ENCODE peak calls at places on chromosomes 2 and 18, in nine cellular contexts. Q, U, C, X, A, B, L, D and P are unnamed samples.

GRCh38 chr2:9311488-9311887 is 104.9 kb downstream of the ASAP2 start:
- DNase-seq in D (peak), A (no peak), B (no peak), C (no peak), X (no peak), U (peak), L (no peak), Q (peak), P (peak)

GRCh38 chr2:100008960-100009359 is 133.4 kb downstream of the AFF3 start:
- DNase-seq in C (no peak), X (no peak), L (no peak), Q (peak), D (no peak), B (no peak), A (no peak), U (no peak), P (no peak)

GRCh38 chr2:70918016-70918415 is 17.7 kb upstream of the ATP6V1B1 start:
- DNase-seq in D (peak), C (no peak), Q (no peak), X (no peak), U (no peak), B (peak), L (no peak), A (no peak), P (peak)

GRCh38 chr2:57869763-57870344 is 176.8 kb upstream of the VRK2 start:
- DNase-seq in X (no peak), A (no peak), L (no peak), Q (no peak), D (no peak), C (no peak), B (peak), U (no peak), P (no peak)

GRCh38 chr18:49277395-49278036 is 182.9 kb downstream of the DYM start:
- DNase-seq in L (no peak), A (no peak), D (no peak), X (no peak), U (no peak), C (peak), Q (peak), B (no peak), P (no peak)

GRCh38 chr2:149686677-149687427 is 99.3 kb upstream of the MMADHC start:
- DNase-seq in Q (no peak), B (no peak), A (no peak), L (no peak), D (no peak), X (no peak), U (no peak), C (no peak), P (no peak)

GRCh38 chr18:3148930-3149535 is 70.7 kb downstream of the MYOM1 start:
- DNase-seq in B (no peak), U (no peak), C (peak), A (no peak), D (no peak), Q (peak), L (no peak), X (no peak), P (no peak)

GRCh38 chr18:48662021-48662661 is 123.3 kb downstream of the CTIF start:
- DNase-seq in X (no peak), C (no peak), B (peak), U (peak), A (no peak), D (no peak), Q (peak), L (no peak), P (no peak)

GRCh38 chr2:189848276-189848675 is 64.0 kb downstream of the PMS1 start:
- DNase-seq in B (no peak), L (no peak), D (no peak), C (no peak), Q (no peak), A (no peak), U (no peak), X (no peak), P (no peak)

GRCh38 chr18:22302152-22302551 is 115.6 kb downstream of the CTAGE1 start:
- DNase-seq in C (no peak), X (no peak), Q (no peak), L (no peak), A (no peak), U (no peak), B (no peak), D (no peak), P (no peak)

GRCh38 chr2:151827564-151828142 is 568 bp downstream of the ARL5A start:
- DNase-seq in Q (peak), C (peak), D (no peak), U (peak), L (peak), X (no peak), A (no peak), B (no peak), P (peak)

GRCh38 chr18:55334875-55335274 is 253.1 kb downstream of the TCF4 start:
- DNase-seq in L (no peak), B (peak), Q (no peak), A (no peak), D (no peak), U (peak), C (no peak), X (no peak), P (peak)

GRCh38 chr2:100782376-100782878 is 37.5 kb upstream of the NPAS2 start:
- DNase-seq in C (no peak), X (no peak), U (no peak), D (no peak), L (no peak), B (peak), A (no peak), Q (no peak), P (no peak)